ENCODE peak calls at places on chromosomes 1 and 21, in six cellular contexts. S, A, M, G, U and T are unnamed samples.
A peak's percentile ranks its signal among the peaks of the same experiment; 100 is the strongest.

GRCh38 chr1:31625561-31626272 is 8.2 kb downstream of the HCRTR1 start:
- DNase-seq in M (no peak), A (no peak), U (no peak), G (no peak), S (no peak), T (no peak)

GRCh38 chr1:172885411-172885810 is 165.3 kb downstream of the TNFSF18 start:
- DNase-seq in G (no peak), A (no peak), M (no peak), S (no peak), U (no peak), T (no peak)

GRCh38 chr1:61455400-61455799 is 269.5 kb downstream of the TM2D1 start:
- DNase-seq in U (no peak), M (no peak), A (no peak), G (no peak), S (no peak), T (no peak)

GRCh38 chr1:92934395-92935378 is 26.6 kb downstream of the DIPK1A start:
- DNase-seq in G (peak; percentile 44), U (no peak), S (no peak), M (no peak), A (peak; percentile 34), T (peak; percentile 61)

GRCh38 chr1:203307690-203308126 is 2.4 kb downstream of the BTG2 start:
- DNase-seq in A (no peak), M (no peak), G (no peak), S (no peak), U (no peak), T (no peak)

GRCh38 chr1:51329443-51330325 is 678 bp downstream of the TTC39A start:
- DNase-seq in S (peak; percentile 90), G (peak; percentile 94), A (no peak), M (peak; percentile 83), U (no peak), T (no peak)

GRCh38 chr1:103960045-103960444 is 210.3 kb downstream of the AMY1C start:
- DNase-seq in U (no peak), G (no peak), M (no peak), S (no peak), A (no peak), T (no peak)

GRCh38 chr21:23402929-23403520 is 2204.3 kb downstream of the MRPL39 start:
- DNase-seq in U (no peak), S (no peak), A (no peak), G (no peak), M (no peak), T (no peak)

GRCh38 chr1:113654883-113655282 is 104.4 kb downstream of the PHTF1 start:
- DNase-seq in M (no peak), A (no peak), G (no peak), S (no peak), U (no peak), T (no peak)

GRCh38 chr21:29490016-29490415 is 191.3 kb downstream of the BACH1 start:
- DNase-seq in M (no peak), S (no peak), A (no peak), U (no peak), G (no peak), T (no peak)

GRCh38 chr21:14533555-14534400 is 12.3 kb downstream of the SAMSN1 start:
- DNase-seq in U (no peak), S (no peak), M (no peak), A (no peak), G (no peak), T (no peak)

GRCh38 chr1:236575523-236575922 is 28.8 kb downstream of the HEATR1 start:
- DNase-seq in G (no peak), U (no peak), S (no peak), M (no peak), A (no peak), T (no peak)

GRCh38 chr1:36365310-36365895 is 20.3 kb downstream of the STK40 start:
- DNase-seq in G (no peak), U (no peak), A (no peak), M (no peak), S (no peak), T (no peak)

GRCh38 chr21:15651172-15651571 is 78.6 kb upstream of the USP25 start:
- DNase-seq in S (no peak), G (no peak), A (no peak), M (no peak), U (no peak), T (no peak)

GRCh38 chr1:145978477-145978859 is 14.0 kb downstream of the POLR3GL start:
- DNase-seq in M (no peak), U (no peak), S (no peak), A (no peak), G (no peak), T (no peak)

GRCh38 chr21:26845066-26845749 is at the start of gene ADAMTS1:
- DNase-seq in S (peak; percentile 88), U (peak; percentile 40), G (peak; percentile 71), A (no peak), M (peak; percentile 78), T (peak; percentile 93)

GRCh38 chr1:100344774-100345173 is 7.5 kb upstream of the CDC14A start:
- DNase-seq in U (no peak), S (no peak), M (no peak), A (no peak), G (no peak), T (no peak)

GRCh38 chr1:31715097-31715872 is 11.5 kb upstream of the COL16A1 start:
- DNase-seq in G (peak; percentile 90), S (peak; percentile 87), M (peak; percentile 97), A (peak; percentile 10), U (peak; percentile 45), T (peak; percentile 97)

GRCh38 chr1:94851571-94851970 is 31.4 kb downstream of the SLC44A3 start:
- DNase-seq in A (no peak), S (no peak), G (no peak), M (no peak), U (no peak), T (no peak)

GRCh38 chr1:2144501-2145090 is 50.0 kb downstream of the FAAP20 start:
- DNase-seq in G (no peak), S (no peak), A (no peak), U (no peak), M (no peak), T (peak; percentile 76)

DNA sequence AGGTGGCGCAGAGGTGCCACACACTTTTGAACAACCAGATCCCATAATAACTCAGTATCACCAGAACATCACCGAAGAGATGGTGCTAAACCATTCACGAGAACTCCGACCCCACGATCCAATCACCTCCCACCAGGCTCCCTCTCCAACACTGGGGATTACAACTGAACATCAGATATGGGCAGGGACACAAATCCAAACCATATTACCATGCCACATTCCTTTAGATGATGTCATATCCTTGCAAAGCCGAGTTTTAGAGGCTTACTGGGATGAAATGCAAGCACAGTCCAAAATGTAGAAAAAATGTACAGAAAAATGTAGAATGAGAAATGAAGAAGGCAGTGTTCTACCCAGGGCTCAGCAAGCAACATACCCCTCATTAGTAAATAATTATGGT is 64.7 kb downstream of the SGIP1 start:
- DNase-seq in U (no peak), M (no peak), S (no peak), G (no peak), A (no peak), T (no peak)
- H3K27ac ChIP-seq in U (no peak overlapping the region), M (no peak overlapping the region), S (no peak overlapping the region), G (no peak overlapping the region), A (no peak overlapping the region), T (no peak overlapping the region)

GRCh38 chr1:26731233-26731902 is 35.6 kb downstream of the ARID1A start:
- DNase-seq in S (no peak), M (no peak), U (no peak), A (no peak), G (no peak), T (no peak)
- H3K36me3 ChIP-seq in S (peaks cover 74% of the 10 kb centered on the region), M (peaks cover 18% of the 10 kb centered on the region), U (peaks cover 28% of the 10 kb centered on the region), A (peaks cover 96% of the 10 kb centered on the region), G (peaks cover 70% of the 10 kb centered on the region), T (peaks cover 10% of the 10 kb centered on the region)

GRCh38 chr1:55428944-55429931 is 214.1 kb upstream of the USP24 start:
- DNase-seq in A (no peak), G (peak; percentile 69), U (no peak), S (peak; percentile 63), M (no peak), T (peak; percentile 89)
- H3K27ac ChIP-seq in A (no peak overlapping the region), G (peak overlapping the region; percentile 50), U (no peak overlapping the region), S (peak overlapping the region; percentile 67), M (peak overlapping the region; percentile 2), T (peak overlapping the region; percentile 71)

GRCh38 chr1:54221867-54222484 is 22.0 kb downstream of the MRPL37 start:
- DNase-seq in M (no peak), A (no peak), S (no peak), U (no peak), G (no peak), T (no peak)
- H3K36me3 ChIP-seq in M (no peaks in the 10 kb centered on the region), A (peaks cover 41% of the 10 kb centered on the region), S (peaks cover 23% of the 10 kb centered on the region), U (peaks cover 22% of the 10 kb centered on the region), G (peaks cover 52% of the 10 kb centered on the region), T (no peaks in the 10 kb centered on the region)

DNA sequence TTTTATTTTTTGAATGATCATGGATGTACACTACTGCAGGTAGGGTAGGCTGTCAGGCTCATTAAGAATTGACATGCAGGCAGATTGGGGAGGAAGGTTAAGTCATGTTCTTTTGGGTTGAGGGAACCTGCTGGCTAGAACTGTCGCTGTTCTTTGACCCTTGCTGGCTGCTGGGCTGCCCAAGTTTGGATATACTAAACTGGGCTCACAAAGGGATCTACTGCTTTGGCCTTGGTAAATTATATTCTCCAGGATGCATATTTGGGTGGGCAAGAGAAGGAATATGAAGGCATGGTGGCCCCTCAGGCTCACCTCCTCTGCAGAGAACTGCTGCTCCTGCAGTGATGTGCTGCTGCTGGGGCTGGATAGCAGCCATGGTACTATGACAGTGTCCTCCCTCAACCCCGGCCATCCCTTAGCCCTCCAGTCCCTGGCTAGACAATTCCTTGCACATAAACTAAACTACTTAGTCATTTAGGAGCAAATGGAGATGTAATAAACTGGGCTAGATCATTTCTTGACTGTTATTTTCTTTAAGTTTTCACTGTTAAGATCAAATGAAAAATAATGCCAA is 6.1 kb downstream of the ATP1A1 start:
- DNase-seq in U (no peak), G (no peak), A (no peak), S (no peak), M (no peak), T (no peak)
- H3K27ac ChIP-seq in U (peak overlapping the region; percentile 98), G (peak overlapping the region; percentile 97), A (no peak overlapping the region), S (peak overlapping the region; percentile 96), M (no peak overlapping the region), T (no peak overlapping the region)

DNA sequence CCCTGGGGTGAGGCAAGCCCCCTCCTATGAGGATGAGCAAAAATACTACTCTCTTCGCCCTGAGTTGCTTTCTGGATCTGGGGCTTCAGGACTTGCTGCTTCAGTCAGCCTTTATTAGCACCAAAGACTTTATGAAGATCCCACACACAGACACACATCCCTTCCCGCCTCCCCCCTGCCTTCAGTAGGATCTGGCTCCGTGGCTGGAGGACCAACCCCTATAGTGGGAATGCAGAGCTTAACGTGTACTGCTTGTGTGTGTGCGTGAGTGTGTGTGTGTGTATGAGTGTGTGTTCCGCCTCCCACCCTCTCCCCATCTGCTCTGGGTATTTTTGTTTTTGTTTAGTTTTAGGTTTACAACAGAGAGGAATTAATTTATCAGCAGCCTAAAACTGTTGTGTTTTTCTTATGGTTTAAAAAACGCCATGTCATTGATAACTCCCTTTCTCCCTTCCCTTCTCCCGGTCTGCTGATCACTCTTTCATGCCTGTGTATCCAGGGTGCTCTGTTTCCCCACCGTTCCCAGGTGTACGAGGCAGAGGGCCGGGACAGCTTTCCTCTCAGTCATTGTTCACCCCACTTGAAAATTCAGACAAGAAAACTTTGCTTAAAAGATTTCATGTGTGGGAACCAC is 27.5 kb upstream of the ZFP69B start:
- DNase-seq in A (no peak), S (no peak), U (no peak), M (no peak), G (no peak), T (no peak)
- H3K36me3 ChIP-seq in A (peaks cover 69% of the 10 kb centered on the region), S (peaks cover 24% of the 10 kb centered on the region), U (peaks cover 31% of the 10 kb centered on the region), M (no peaks in the 10 kb centered on the region), G (peaks cover 61% of the 10 kb centered on the region), T (no peaks in the 10 kb centered on the region)